ENCODE peak calls at places on chromosome 16, in four cellular contexts. E is IMR-90; Z is CD8-positive, alpha-beta T cell; U is pancreas. C is an unnamed sample. For H3K27me3, the result is how much of the 10 kb centered on the place peaks cover.

GRCh38 chr16:81647527-81647926 is 131.6 kb upstream of the PLCG2 start:
- DNase-seq in E (peak), Z (no peak), U (no peak), C (peak)

GRCh38 chr16:66569827-66570405 is 3.7 kb downstream of the CMTM1 start:
- DNase-seq in E (peak), Z (no peak), U (no peak), C (peak)

GRCh38 chr16:78479723-78480122 is 380.3 kb downstream of the WWOX start:
- DNase-seq in E (no peak), Z (no peak), U (no peak), C (no peak)

GRCh38 chr16:19636436-19637267 is 81.1 kb downstream of the VPS35L start:
- DNase-seq in E (no peak), Z (no peak), U (no peak), C (no peak)

GRCh38 chr16:88634141-88634993 is 4.0 kb upstream of the IL17C start:
- DNase-seq in E (peak), Z (peak), U (no peak), C (peak)

GRCh38 chr16:67844441-67844840 is 2.3 kb upstream of the NUTF2 start:
- DNase-seq in E (peak), Z (no peak), U (no peak), C (peak)

GRCh38 chr16:69937465-69937951 is 13.6 kb upstream of the CLEC18A start:
- DNase-seq in E (no peak), Z (no peak), U (no peak), C (no peak)

GRCh38 chr16:69889295-69889964 is 61.7 kb upstream of the CLEC18A start:
- DNase-seq in E (no peak), Z (no peak), U (no peak), C (no peak)

GRCh38 chr16:10122026-10122425 is 60.2 kb downstream of the GRIN2A start:
- DNase-seq in E (no peak), Z (no peak), U (no peak), C (no peak)

GRCh38 chr16:65314246-65315003 is 192.6 kb upstream of the CDH11 start:
- DNase-seq in E (peak), Z (no peak), U (no peak), C (no peak)

GRCh38 chr16:87431926-87432325 is 39.8 kb downstream of the MAP1LC3B start:
- DNase-seq in E (peak), Z (no peak), U (no peak), C (peak)

GRCh38 chr16:11755022-11755760 is 12.5 kb upstream of the TXNDC11 start:
- DNase-seq in E (no peak), Z (no peak), U (no peak), C (no peak)

GRCh38 chr16:87326151-87326571 is 9.0 kb upstream of the C16orf95 start:
- DNase-seq in E (no peak), Z (no peak), U (no peak), C (no peak)

GRCh38 chr16:63038563-63039131 is 1002.4 kb upstream of the CDH8 start:
- DNase-seq in E (no peak), Z (no peak), U (no peak), C (no peak)

GRCh38 chr16:71537643-71538042 is 11.4 kb downstream of the CHST4 start:
- DNase-seq in E (peak), Z (peak), U (no peak), C (peak)

GRCh38 chr16:56321571-56321970 is 103.8 kb downstream of the AMFR start:
- DNase-seq in E (no peak), Z (no peak), U (no peak), C (no peak)

GRCh38 chr16:57284206-57284951 is at the start of gene PLLP:
- DNase-seq in E (peak), Z (peak), U (peak), C (no peak)

GRCh38 chr16:87337247-87337646 is 20.1 kb upstream of the C16orf95 start:
- DNase-seq in E (no peak), Z (no peak), U (no peak), C (no peak)

GRCh38 chr16:10862432-10862831 is 14.6 kb upstream of the CIITA start:
- DNase-seq in E (peak), Z (no peak), U (no peak), C (peak)

GRCh38 chr16:26175944-26176343 is 484.2 kb downstream of the HS3ST4 start:
- DNase-seq in E (no peak), Z (no peak), U (no peak), C (no peak)

GRCh38 chr16:72937916-72938315 is 110.0 kb downstream of the ZFHX3 start:
- DNase-seq in E (no peak), Z (no peak), U (no peak), C (no peak)

GRCh38 chr16:53872248-53873221 is 168.6 kb downstream of the FTO start:
- DNase-seq in E (peak), Z (no peak), U (no peak), C (peak)

GRCh38 chr16:21097151-21097550 is 53.5 kb downstream of the DNAH3 start:
- DNase-seq in E (peak), Z (no peak), U (no peak), C (no peak)

GRCh38 chr16:11669380-11670146 is 1.3 kb downstream of the SNN start:
- DNase-seq in E (peak), Z (no peak), U (no peak), C (no peak)

GRCh38 chr16:81945665-81946064 is 65.6 kb downstream of the SDR42E1 start:
- DNase-seq in E (peak), Z (no peak), U (no peak), C (no peak)

GRCh38 chr16:65601781-65602180 is 479.9 kb upstream of the CDH11 start:
- DNase-seq in E (no peak), Z (no peak), U (no peak), C (no peak)

GRCh38 chr16:64417711-64418227 is 704.1 kb downstream of the CDH11 start:
- DNase-seq in E (peak), Z (no peak), U (no peak), C (peak)

GRCh38 chr16:77596243-77596642 is 126.1 kb upstream of the NUDT7 start:
- DNase-seq in E (peak), Z (no peak), U (no peak), C (peak)

GRCh38 chr16:48623304-48624016 is 13.5 kb upstream of the N4BP1 start:
- DNase-seq in E (peak), Z (peak), U (peak), C (peak)

GRCh38 chr16:81817789-81818304 is 38.8 kb downstream of the PLCG2 start:
- DNase-seq in E (no peak), Z (no peak), U (no peak), C (no peak)

GRCh38 chr16:68607443-68607842 is 37.7 kb upstream of the CDH3 start:
- DNase-seq in E (no peak), Z (no peak), U (no peak), C (no peak)

GRCh38 chr16:50166511-50167500 is 13.7 kb downstream of the TENT4B start:
- DNase-seq in E (no peak), Z (no peak), U (no peak), C (peak)

GRCh38 chr16:15575293-15576049 is 67.5 kb downstream of the MARF1 start:
- DNase-seq in E (no peak), Z (no peak), U (no peak), C (no peak)
- H3K4me3 ChIP-seq in E (no peak), Z (no peak), U (no peak), C (no peak)

GRCh38 chr16:2016407-2016922 is 3.1 kb upstream of the NPW start:
- DNase-seq in E (no peak), Z (no peak), U (peak), C (no peak)
- TF ChIP-seq CTCF in E (peak), Z (peak), U (no peak), C (peak)

DNA sequence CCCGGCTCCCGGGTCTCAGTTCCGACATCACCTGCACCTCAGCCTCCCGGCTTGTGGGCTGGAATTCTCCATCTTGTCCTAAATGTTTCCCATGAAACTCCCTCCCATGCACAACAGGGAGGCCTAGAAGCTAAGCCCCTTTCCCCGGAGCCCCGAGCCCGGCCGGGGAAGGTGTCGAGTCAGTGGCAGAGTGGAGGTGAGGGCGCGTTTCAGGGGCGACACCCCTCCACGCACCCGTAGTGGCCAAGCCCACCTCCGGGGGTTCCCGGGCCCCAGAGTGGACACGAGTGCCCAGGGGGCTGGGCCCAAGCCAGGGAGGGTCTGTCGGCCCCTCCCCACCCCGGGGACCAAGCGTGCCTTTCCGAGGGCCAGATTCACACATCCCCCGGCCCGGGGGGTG is 25.0 kb upstream of the C1QTNF8 start:
- DNase-seq in E (no peak), Z (no peak), U (no peak), C (no peak)
- H3K27me3 ChIP-seq in E (under half), Z (under half), U (under half), C (under half)

GRCh38 chr16:14370736-14371234 is 259.3 kb downstream of the PARN start:
- DNase-seq in E (no peak), Z (no peak), U (no peak), C (no peak)
- H3K4me3 ChIP-seq in E (no peak), Z (no peak), U (no peak), C (no peak)

DNA sequence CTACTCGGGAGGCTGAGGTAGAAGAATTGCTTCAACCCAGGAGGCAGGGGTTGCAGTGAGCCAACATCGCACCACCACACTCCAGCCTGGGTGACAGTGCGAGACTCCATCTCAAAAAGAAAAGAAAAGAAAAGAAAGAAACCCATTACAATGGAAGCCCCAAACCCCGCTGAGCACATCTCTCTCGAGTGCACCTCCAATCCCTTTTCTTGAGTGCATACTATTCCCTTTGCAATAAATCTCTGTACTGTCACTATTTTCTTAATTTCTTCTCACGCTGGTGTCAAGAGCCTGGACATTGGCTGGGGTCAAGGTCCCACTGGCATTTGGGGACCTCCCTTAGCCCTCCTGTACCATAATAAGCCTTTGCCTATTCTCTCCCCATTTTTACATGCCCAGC is 398.4 kb upstream of the EEF2KMT start:
- DNase-seq in E (no peak), Z (no peak), U (no peak), C (no peak)
- TF ChIP-seq CTCF in E (no peak), Z (no peak), U (no peak), C (no peak)

DNA sequence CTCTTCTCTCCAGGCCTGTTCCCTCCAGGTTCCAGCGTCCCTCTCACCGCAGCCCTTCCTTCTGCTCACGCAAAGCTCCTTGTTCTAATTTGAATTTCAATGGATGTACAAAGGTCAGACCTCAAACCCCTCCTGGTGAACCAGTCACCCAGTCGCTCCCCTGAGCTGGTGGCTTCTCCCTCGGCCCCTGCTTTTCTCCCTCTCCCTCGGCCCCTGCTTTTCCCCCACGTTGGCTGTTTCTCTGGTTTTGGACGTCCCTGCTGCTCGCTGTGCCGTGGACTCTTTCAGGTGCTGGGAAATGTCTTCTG is 8.6 kb upstream of the MSLN start:
- DNase-seq in E (no peak), Z (no peak), U (no peak), C (no peak)
- H3K27me3 ChIP-seq in E (under half), Z (under half), U (under half), C (under half)

GRCh38 chr16:82996814-82997213 is 370.0 kb downstream of the CDH13 start:
- DNase-seq in E (no peak), Z (no peak), U (no peak), C (no peak)

GRCh38 chr16:82993874-82994375 is 367.2 kb downstream of the CDH13 start:
- DNase-seq in E (no peak), Z (no peak), U (no peak), C (no peak)

GRCh38 chr16:82995286-82995926 is 368.6 kb downstream of the CDH13 start:
- DNase-seq in E (no peak), Z (no peak), U (no peak), C (no peak)

GRCh38 chr16:82993415-82993814 is 366.6 kb downstream of the CDH13 start:
- DNase-seq in E (no peak), Z (no peak), U (no peak), C (no peak)

GRCh38 chr16:82995927-82996441 is 369.2 kb downstream of the CDH13 start:
- DNase-seq in E (peak), Z (no peak), U (no peak), C (peak)
- H3K4me3 ChIP-seq in E (no peak), Z (no peak), U (no peak), C (no peak)

GRCh38 chr16:15641753-15642556 is 999 bp downstream of the MARF1 start:
- DNase-seq in E (no peak), Z (no peak), U (no peak), C (peak)

GRCh38 chr16:15644306-15644961 is 1.5 kb upstream of the MARF1 start:
- DNase-seq in E (no peak), Z (no peak), U (no peak), C (peak)

GRCh38 chr16:15640966-15641365 is 2.0 kb downstream of the MARF1 start:
- DNase-seq in E (no peak), Z (no peak), U (no peak), C (no peak)

GRCh38 chr16:15643453-15644305 is 725 bp upstream of the MARF1 start:
- DNase-seq in E (peak), Z (peak), U (no peak), C (peak)

DNA sequence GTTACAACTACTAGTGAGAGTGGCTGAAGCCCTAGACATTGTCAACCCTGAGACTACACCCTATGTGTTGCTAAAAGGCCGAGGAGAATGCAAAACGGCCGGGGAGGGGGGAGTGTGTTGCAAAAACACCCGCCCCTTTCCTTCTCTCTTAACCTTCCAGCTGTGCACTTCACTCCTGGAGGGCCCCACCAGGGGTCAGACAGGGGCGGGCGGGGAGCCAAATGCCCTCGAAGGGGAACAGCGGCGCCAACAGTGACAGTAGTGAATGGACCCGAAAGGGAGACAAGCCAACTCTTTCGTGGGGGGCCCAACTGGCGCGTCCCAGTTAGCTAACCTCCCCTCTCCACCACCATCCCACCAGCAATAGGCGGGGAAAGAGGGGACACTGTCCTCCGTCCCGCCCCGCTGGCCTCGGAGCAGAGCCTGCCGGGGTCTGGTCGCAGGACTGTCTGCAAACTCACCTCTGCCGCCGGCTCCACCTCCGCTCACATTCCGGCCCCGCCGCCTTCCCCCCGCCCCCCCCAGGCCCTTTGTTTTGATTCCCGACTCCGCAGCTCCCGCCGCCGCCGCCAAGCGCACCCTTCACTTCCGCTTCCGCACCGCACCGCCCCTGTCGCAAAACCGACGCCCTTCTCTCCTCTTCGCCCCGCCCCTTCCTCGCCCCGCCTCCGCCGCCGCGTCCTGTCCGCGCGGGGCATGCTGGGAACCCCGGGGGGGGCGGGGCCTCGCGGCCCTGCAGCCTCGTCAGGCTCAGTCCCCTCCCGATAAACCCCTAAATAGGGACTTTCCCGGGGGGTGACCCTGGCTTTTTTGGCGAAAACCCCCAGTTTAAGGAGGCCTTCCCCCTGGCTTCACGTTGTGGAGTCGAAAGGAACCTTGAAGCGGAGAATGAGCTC is at the start of gene MARF1:
- DNase-seq in E (peak), Z (peak), U (peak), C (peak)
- TF ChIP-seq CTCF in E (peak), Z (peak), U (peak), C (peak)